ENCODE peak calls at places on chromosomes 13 and 19, in eight cellular contexts. One of them, this sample, is unnamed.

GRCh38 chr13:49395416-49396277 is 48.2 kb downstream of the CAB39L start:
- DNase-seq in stimulated activated CD4-positive, alpha-beta T cell treated with anti-CD3 and anti-CD28 coated beads, Interleukin-4, amount 100 ng/mL, for 4 hours: no peak
- DNase-seq in amniotic stem cell: no peak
- DNase-seq in GM23248: peak
- DNase-seq in iPS-NIHi11: no peak
- DNase-seq in left ventricle myocardium inferior: peak
- DNase-seq in amygdala: no peak
- DNase-seq in breast epithelium: no peak
- DNase-seq in this sample: no peak

GRCh38 chr13:59643906-59644626 is 519.7 kb downstream of the DIAPH3 start:
- DNase-seq in stimulated activated CD4-positive, alpha-beta T cell treated with anti-CD3 and anti-CD28 coated beads, Interleukin-4, amount 100 ng/mL, for 4 hours: no peak
- DNase-seq in amniotic stem cell: no peak
- DNase-seq in GM23248: no peak
- DNase-seq in iPS-NIHi11: peak
- DNase-seq in left ventricle myocardium inferior: no peak
- DNase-seq in amygdala: no peak
- DNase-seq in breast epithelium: no peak
- DNase-seq in this sample: no peak

GRCh38 chr13:97653741-97654140 is 219.8 kb downstream of the RAP2A start:
- DNase-seq in stimulated activated CD4-positive, alpha-beta T cell treated with anti-CD3 and anti-CD28 coated beads, Interleukin-4, amount 100 ng/mL, for 4 hours: no peak
- DNase-seq in amniotic stem cell: peak
- DNase-seq in GM23248: peak
- DNase-seq in iPS-NIHi11: no peak
- DNase-seq in left ventricle myocardium inferior: no peak
- DNase-seq in amygdala: no peak
- DNase-seq in breast epithelium: no peak
- DNase-seq in this sample: no peak

GRCh38 chr19:55688422-55689218 is 13.6 kb downstream of the EPN1 start:
- DNase-seq in stimulated activated CD4-positive, alpha-beta T cell treated with anti-CD3 and anti-CD28 coated beads, Interleukin-4, amount 100 ng/mL, for 4 hours: no peak
- DNase-seq in amniotic stem cell: no peak
- DNase-seq in GM23248: no peak
- DNase-seq in iPS-NIHi11: peak
- DNase-seq in left ventricle myocardium inferior: peak
- DNase-seq in amygdala: no peak
- DNase-seq in breast epithelium: no peak
- DNase-seq in this sample: peak

GRCh38 chr13:78137404-78138142 is 218.9 kb upstream of the EDNRB start:
- DNase-seq in stimulated activated CD4-positive, alpha-beta T cell treated with anti-CD3 and anti-CD28 coated beads, Interleukin-4, amount 100 ng/mL, for 4 hours: no peak
- DNase-seq in amniotic stem cell: peak
- DNase-seq in GM23248: peak
- DNase-seq in iPS-NIHi11: peak
- DNase-seq in left ventricle myocardium inferior: no peak
- DNase-seq in amygdala: peak
- DNase-seq in breast epithelium: no peak
- DNase-seq in this sample: peak

GRCh38 chr13:102597029-102598015 is 536 bp downstream of the TPP2 start:
- DNase-seq in stimulated activated CD4-positive, alpha-beta T cell treated with anti-CD3 and anti-CD28 coated beads, Interleukin-4, amount 100 ng/mL, for 4 hours: no peak
- DNase-seq in amniotic stem cell: peak
- DNase-seq in GM23248: peak
- DNase-seq in iPS-NIHi11: peak
- DNase-seq in left ventricle myocardium inferior: peak
- DNase-seq in amygdala: peak
- DNase-seq in breast epithelium: no peak
- DNase-seq in this sample: peak

GRCh38 chr19:16841391-16841926 is 12.3 kb downstream of the SIN3B start:
- DNase-seq in stimulated activated CD4-positive, alpha-beta T cell treated with anti-CD3 and anti-CD28 coated beads, Interleukin-4, amount 100 ng/mL, for 4 hours: no peak
- DNase-seq in amniotic stem cell: no peak
- DNase-seq in GM23248: no peak
- DNase-seq in iPS-NIHi11: no peak
- DNase-seq in left ventricle myocardium inferior: no peak
- DNase-seq in amygdala: no peak
- DNase-seq in breast epithelium: no peak
- DNase-seq in this sample: no peak

GRCh38 chr13:46317120-46317519 is 69.9 kb downstream of the RUBCNL start:
- DNase-seq in stimulated activated CD4-positive, alpha-beta T cell treated with anti-CD3 and anti-CD28 coated beads, Interleukin-4, amount 100 ng/mL, for 4 hours: no peak
- DNase-seq in amniotic stem cell: no peak
- DNase-seq in GM23248: peak
- DNase-seq in iPS-NIHi11: no peak
- DNase-seq in left ventricle myocardium inferior: no peak
- DNase-seq in amygdala: no peak
- DNase-seq in breast epithelium: no peak
- DNase-seq in this sample: no peak

GRCh38 chr19:50649433-50650391 is at the start of gene C19orf81:
- DNase-seq in stimulated activated CD4-positive, alpha-beta T cell treated with anti-CD3 and anti-CD28 coated beads, Interleukin-4, amount 100 ng/mL, for 4 hours: no peak
- DNase-seq in amniotic stem cell: no peak
- DNase-seq in GM23248: peak
- DNase-seq in iPS-NIHi11: peak
- DNase-seq in left ventricle myocardium inferior: no peak
- DNase-seq in amygdala: no peak
- DNase-seq in breast epithelium: no peak
- DNase-seq in this sample: no peak

GRCh38 chr13:46622918-46623256 is 69.9 kb downstream of the LRCH1 start:
- DNase-seq in stimulated activated CD4-positive, alpha-beta T cell treated with anti-CD3 and anti-CD28 coated beads, Interleukin-4, amount 100 ng/mL, for 4 hours: no peak
- DNase-seq in amniotic stem cell: no peak
- DNase-seq in GM23248: peak
- DNase-seq in iPS-NIHi11: no peak
- DNase-seq in left ventricle myocardium inferior: peak
- DNase-seq in amygdala: peak
- DNase-seq in breast epithelium: no peak
- DNase-seq in this sample: no peak

GRCh38 chr13:29730253-29730652 is 120.2 kb downstream of the UBL3 start:
- DNase-seq in stimulated activated CD4-positive, alpha-beta T cell treated with anti-CD3 and anti-CD28 coated beads, Interleukin-4, amount 100 ng/mL, for 4 hours: no peak
- DNase-seq in amniotic stem cell: no peak
- DNase-seq in GM23248: no peak
- DNase-seq in iPS-NIHi11: no peak
- DNase-seq in left ventricle myocardium inferior: no peak
- DNase-seq in amygdala: no peak
- DNase-seq in breast epithelium: no peak
- DNase-seq in this sample: no peak